ENCODE peak calls at places on chromosomes 3 and 15, in five cellular contexts. N, Z, Q, U and O are unnamed samples.

GRCh38 chr3:3509665-3510064 is 289.6 kb upstream of the LRRN1 start:
- ATAC-seq in N (no peak), Z (no peak), Q (no peak), U (no peak), O (no peak)

GRCh38 chr3:40623567-40623966 is 98.8 kb downstream of the ZNF621 start:
- ATAC-seq in N (peak), Z (no peak), Q (no peak), U (peak), O (peak)

GRCh38 chr3:117404153-117404552 is 694.6 kb downstream of the TUSC7 start:
- ATAC-seq in N (no peak), Z (no peak), Q (no peak), U (peak), O (no peak)

GRCh38 chr3:117603097-117603496 is 893.5 kb downstream of the TUSC7 start:
- ATAC-seq in N (no peak), Z (peak), Q (no peak), U (no peak), O (no peak)

GRCh38 chr15:69081310-69082004 is 67.0 kb downstream of the NOX5 start:
- ATAC-seq in N (no peak), Z (peak), Q (peak), U (no peak), O (peak)

GRCh38 chr3:189270248-189270832 is 98.6 kb downstream of the TPRG1 start:
- ATAC-seq in N (peak), Z (no peak), Q (peak), U (peak), O (peak)

GRCh38 chr3:165642761-165643432 is 194.3 kb downstream of the BCHE start:
- ATAC-seq in N (no peak), Z (no peak), Q (peak), U (peak), O (peak)

GRCh38 chr3:59809750-59810444 is 760.1 kb upstream of the CFAP20DC start:
- ATAC-seq in N (peak), Z (peak), Q (peak), U (peak), O (peak)

GRCh38 chr3:168884353-168884903 is 779.1 kb downstream of the MECOM start:
- ATAC-seq in N (no peak), Z (peak), Q (peak), U (peak), O (peak)

GRCh38 chr3:40190056-40190455 is 119.5 kb upstream of the EIF1B start:
- ATAC-seq in N (no peak), Z (no peak), Q (no peak), U (no peak), O (no peak)

GRCh38 chr3:7817239-7817638 is 684.4 kb upstream of the LMCD1 start:
- ATAC-seq in N (no peak), Z (no peak), Q (no peak), U (no peak), O (no peak)

GRCh38 chr3:108178676-108179075 is 43.5 kb downstream of the IFT57 start:
- ATAC-seq in N (no peak), Z (no peak), Q (peak), U (peak), O (no peak)